ENCODE peak calls at places on chromosome 21, in ten cellular contexts. O is CD8-positive, alpha-beta T cell; S is fibroblast of pulmonary artery; J is SK-N-SH; R is AG04450; G is AG10803; P is adrenal gland; K is heart left ventricle; H is cardiac fibroblast; D is astrocyte of the cerebellum. T is an unnamed sample.

GRCh38 chr21:39479164-39479563 is 27.4 kb downstream of the SH3BGR start:
- DNase-seq in O (no peak), S (no peak), J (no peak), R (no peak), G (no peak), P (no peak), K (no peak), H (no peak), D (no peak), T (no peak)

GRCh38 chr21:37757631-37758376 is 158.5 kb downstream of the KCNJ6 start:
- DNase-seq in O (no peak), S (no peak), J (no peak), R (no peak), G (no peak), P (no peak), K (no peak), H (no peak), D (no peak), T (peak)

GRCh38 chr21:46234436-46234950 is 5.9 kb upstream of the LSS start:
- DNase-seq in O (no peak), S (no peak), J (no peak), R (no peak), G (no peak), P (no peak), K (no peak), H (no peak), D (no peak), T (no peak)

GRCh38 chr21:45478115-45478801 is 64.0 kb downstream of the SLC19A1 start:
- DNase-seq in O (peak), S (peak), J (peak), R (no peak), G (peak), P (peak), K (peak), H (peak), D (peak), T (peak)

GRCh38 chr21:46191257-46191685 is 7.0 kb upstream of the SPATC1L start:
- DNase-seq in O (peak), S (peak), J (peak), R (peak), G (peak), P (peak), K (no peak), H (peak), D (peak), T (peak)

GRCh38 chr21:21463456-21463855 is 465.2 kb downstream of the NCAM2 start:
- DNase-seq in O (no peak), S (peak), J (no peak), R (no peak), G (peak), P (no peak), K (no peak), H (no peak), D (no peak), T (no peak)

GRCh38 chr21:16473965-16474364 is 744.2 kb downstream of the USP25 start:
- DNase-seq in O (no peak), S (peak), J (no peak), R (no peak), G (no peak), P (peak), K (peak), H (no peak), D (peak), T (peak)

GRCh38 chr21:38840456-38841129 is 34.9 kb downstream of the ETS2 start:
- DNase-seq in O (no peak), S (no peak), J (no peak), R (no peak), G (no peak), P (no peak), K (no peak), H (no peak), D (no peak), T (no peak)

GRCh38 chr21:16420086-16420724 is 690.4 kb downstream of the USP25 start:
- DNase-seq in O (no peak), S (peak), J (peak), R (no peak), G (peak), P (peak), K (peak), H (peak), D (peak), T (peak)

GRCh38 chr21:16570196-16570595 is 840.4 kb downstream of the USP25 start:
- DNase-seq in O (no peak), S (no peak), J (no peak), R (no peak), G (no peak), P (no peak), K (no peak), H (peak), D (no peak), T (no peak)

GRCh38 chr21:40143822-40144525 is 276.7 kb downstream of the PCP4 start:
- DNase-seq in O (no peak), S (peak), J (peak), R (no peak), G (peak), P (peak), K (peak), H (peak), D (peak), T (peak)

GRCh38 chr21:32137266-32137665 is 141.6 kb downstream of the MIS18A start:
- DNase-seq in O (no peak), S (no peak), J (no peak), R (no peak), G (no peak), P (no peak), K (no peak), H (no peak), D (no peak), T (no peak)

GRCh38 chr21:46211376-46211775 is 17.2 kb downstream of the LSS start:
- DNase-seq in O (no peak), S (no peak), J (no peak), R (no peak), G (no peak), P (peak), K (no peak), H (no peak), D (no peak), T (no peak)

GRCh38 chr21:35511298-35512162 is 462.4 kb upstream of the RUNX1 start:
- DNase-seq in O (no peak), S (peak), J (no peak), R (no peak), G (peak), P (no peak), K (no peak), H (peak), D (no peak), T (peak)

GRCh38 chr21:46071082-46071481 is 26.8 kb upstream of the COL6A2 start:
- DNase-seq in O (peak), S (no peak), J (no peak), R (no peak), G (no peak), P (no peak), K (no peak), H (no peak), D (no peak), T (no peak)

GRCh38 chr21:32597205-32597604 is 11.9 kb upstream of the TCP10L start:
- DNase-seq in O (no peak), S (peak), J (no peak), R (peak), G (peak), P (no peak), K (no peak), H (peak), D (peak), T (peak)

GRCh38 chr21:30268608-30269197 is 14.0 kb downstream of the KRTAP24-1 start:
- DNase-seq in O (no peak), S (peak), J (peak), R (no peak), G (no peak), P (no peak), K (no peak), H (peak), D (no peak), T (no peak)
- TF ChIP-seq CTCF in O (no peak), S (peak), J (peak), R (no peak), G (no peak), P (no peak), K (no peak), H (no peak), D (peak), T (peak)

DNA sequence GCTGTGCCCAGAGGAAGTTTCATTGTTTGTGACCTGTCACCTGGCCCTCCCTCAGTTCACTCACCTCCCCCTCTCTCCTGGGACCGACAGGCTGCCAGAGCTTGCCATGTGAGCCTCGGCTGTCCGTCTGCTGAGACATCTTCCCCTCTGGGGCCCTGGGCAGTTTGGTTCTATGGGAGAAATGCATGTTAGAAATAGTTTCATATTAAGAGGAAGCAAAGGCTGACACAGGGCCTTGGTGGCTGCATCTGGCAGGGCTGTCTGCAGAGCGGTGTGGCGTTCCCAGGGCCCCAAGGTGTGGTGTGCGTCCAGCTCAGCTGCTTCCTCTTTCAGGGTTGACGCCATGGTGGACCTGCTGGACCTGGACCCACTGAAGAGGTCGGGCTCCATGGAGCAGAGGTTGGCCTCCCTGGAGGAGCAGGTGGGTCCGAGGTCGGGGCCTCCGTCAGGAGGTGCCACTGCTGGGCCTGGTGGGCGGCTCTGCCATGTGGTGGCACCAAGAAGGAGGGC is 31.9 kb upstream of the LRRC3 start:
- DNase-seq in O (no peak), S (no peak), J (no peak), R (no peak), G (no peak), P (peak), K (no peak), H (no peak), D (no peak), T (no peak)
- H3K4me3 ChIP-seq in O (no peak), S (no peak), J (no peak), R (no peak), G (no peak), P (no peak), K (no peak), H (no peak), D (no peak), T (no peak)

DNA sequence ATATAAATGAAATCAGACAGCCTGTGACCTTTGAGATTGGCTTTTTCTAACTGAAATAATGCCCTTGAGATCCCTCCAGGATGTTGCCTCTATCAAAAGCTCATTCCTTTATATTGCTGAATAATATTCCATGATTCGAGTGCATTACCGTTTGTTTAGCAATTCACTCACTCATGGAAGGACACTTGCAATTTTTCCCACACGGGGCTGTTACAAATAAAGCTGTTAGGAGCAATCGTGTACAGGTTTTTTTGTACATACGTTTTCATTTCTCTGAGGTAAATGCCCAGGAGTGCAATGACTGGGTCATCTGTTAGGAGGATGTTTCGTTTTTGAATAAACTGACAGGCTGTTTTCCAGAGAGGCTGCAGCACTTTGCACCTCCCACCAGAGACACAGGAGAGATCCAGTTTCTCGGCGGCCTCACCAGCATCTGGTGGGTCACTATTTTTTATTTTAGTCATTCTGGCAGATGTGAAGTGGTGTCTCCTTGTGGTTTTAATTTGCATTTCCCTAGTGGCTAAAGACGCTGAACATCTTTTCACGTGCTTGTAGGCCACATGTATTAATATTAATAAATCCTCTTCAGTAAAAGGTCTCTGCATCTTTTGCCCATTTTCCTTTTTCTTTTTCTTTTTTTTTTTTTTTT is 11.0 kb downstream of the PRDM15 start:
- DNase-seq in O (no peak), S (no peak), J (no peak), R (no peak), G (peak), P (no peak), K (no peak), H (peak), D (no peak), T (peak)
- TF ChIP-seq CTCF in O (no peak), S (no peak), J (no peak), R (no peak), G (peak), P (no peak), K (no peak), H (no peak), D (no peak), T (no peak)

DNA sequence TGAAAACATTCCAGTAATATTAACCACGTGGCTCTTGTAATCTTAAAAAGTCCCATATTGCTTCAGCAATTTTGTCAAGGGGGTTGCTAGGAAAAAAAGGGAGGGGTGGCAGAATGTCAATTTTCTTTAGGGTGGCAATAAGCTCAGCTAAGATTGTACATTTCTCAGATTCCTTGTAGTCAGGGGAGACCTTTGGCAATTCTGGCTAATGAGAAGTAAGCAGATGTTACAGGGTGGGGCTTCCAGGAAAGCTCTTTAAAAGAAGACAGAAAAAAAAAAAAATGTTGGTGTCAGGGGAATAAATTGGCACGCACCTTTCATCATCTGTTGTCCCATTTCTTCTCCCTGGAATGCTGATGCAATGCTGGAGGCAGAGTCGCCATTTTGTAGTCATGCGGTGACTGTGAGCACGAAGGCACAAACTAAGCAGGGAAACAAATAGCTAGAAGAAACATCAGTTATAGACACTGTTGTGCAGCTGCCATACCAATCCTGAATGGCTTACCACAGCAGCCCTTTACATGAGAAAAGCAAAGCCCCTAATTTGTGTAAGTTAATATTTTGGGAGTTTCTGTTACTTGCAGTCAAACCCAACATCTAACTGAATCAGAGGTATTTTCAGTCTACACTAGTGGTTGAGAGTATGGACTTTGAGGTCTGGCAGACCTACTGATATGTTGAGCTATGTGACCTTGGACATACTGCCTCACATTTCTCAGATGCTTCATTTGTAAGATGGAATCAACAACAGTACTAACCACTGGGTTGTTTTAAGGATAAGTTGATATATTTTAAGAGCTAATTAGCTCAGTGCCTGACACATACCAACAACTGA is 56.0 kb upstream of the MRPS6 start:
- DNase-seq in O (no peak), S (no peak), J (no peak), R (no peak), G (peak), P (no peak), K (no peak), H (peak), D (peak), T (no peak)
- H3K4me3 ChIP-seq in O (no peak), S (no peak), J (no peak), R (no peak), G (no peak), P (no peak), K (no peak), H (no peak), D (no peak), T (no peak)

DNA sequence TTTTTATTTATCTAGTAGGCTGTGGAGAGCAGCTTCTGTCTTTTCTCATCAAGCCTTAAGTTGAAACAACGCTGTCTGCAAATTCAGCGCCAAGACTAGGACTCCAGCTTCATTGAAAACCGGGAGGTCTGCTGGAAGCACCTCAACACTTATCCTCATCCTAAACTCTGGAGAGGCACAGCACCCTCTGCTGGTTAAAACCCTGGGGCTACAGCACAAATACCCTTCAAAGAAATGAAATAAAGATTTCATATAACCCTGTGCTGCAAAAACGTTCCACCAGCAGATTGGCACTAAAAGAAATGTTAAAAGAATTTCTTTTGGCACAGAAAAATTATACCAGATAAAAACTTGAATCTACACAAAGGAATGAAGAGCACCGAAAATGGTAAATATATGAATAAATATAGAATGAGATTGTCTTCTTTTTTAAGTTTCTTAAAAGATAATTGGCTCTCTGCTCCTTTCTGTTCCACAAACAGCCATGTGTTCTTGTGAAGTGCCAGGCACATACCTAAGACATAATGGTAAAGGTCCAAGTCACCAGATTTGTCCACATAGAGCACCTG is 227.7 kb upstream of the SAMSN1 start:
- DNase-seq in O (peak), S (peak), J (peak), R (no peak), G (no peak), P (peak), K (peak), H (peak), D (no peak), T (no peak)
- TF ChIP-seq CTCF in O (peak), S (peak), J (peak), R (no peak), G (peak), P (no peak), K (peak), H (peak), D (peak), T (no peak)

GRCh38 chr21:36698160-36699025 is 522 bp upstream of the SIM2 start:
- DNase-seq in O (no peak), S (no peak), J (peak), R (no peak), G (peak), P (no peak), K (no peak), H (no peak), D (no peak), T (no peak)
- H3K4me3 ChIP-seq in O (no peak), S (no peak), J (no peak), R (no peak), G (peak), P (no peak), K (peak), H (peak), D (peak), T (no peak)

GRCh38 chr21:36587388-36587787 is 107.5 kb upstream of the CLDN14 start:
- DNase-seq in O (no peak), S (no peak), J (no peak), R (no peak), G (no peak), P (no peak), K (no peak), H (peak), D (no peak), T (peak)

GRCh38 chr21:36584980-36585940 is 105.3 kb upstream of the CLDN14 start:
- DNase-seq in O (peak), S (no peak), J (no peak), R (no peak), G (no peak), P (no peak), K (no peak), H (peak), D (no peak), T (no peak)

GRCh38 chr21:36589352-36589971 is 109.5 kb upstream of the SIM2 start:
- DNase-seq in O (no peak), S (peak), J (peak), R (no peak), G (peak), P (peak), K (no peak), H (peak), D (no peak), T (peak)

GRCh38 chr21:36579898-36580297 is 100.0 kb upstream of the CLDN14 start:
- DNase-seq in O (no peak), S (no peak), J (no peak), R (no peak), G (no peak), P (no peak), K (no peak), H (no peak), D (no peak), T (no peak)

GRCh38 chr21:36583591-36583990 is 103.7 kb upstream of the CLDN14 start:
- DNase-seq in O (no peak), S (no peak), J (no peak), R (no peak), G (no peak), P (no peak), K (no peak), H (no peak), D (no peak), T (no peak)
- TF ChIP-seq CTCF in O (no peak), S (no peak), J (no peak), R (no peak), G (no peak), P (no peak), K (no peak), H (no peak), D (no peak), T (no peak)

GRCh38 chr21:28229811-28230210 is 762.9 kb downstream of the LTN1 start:
- DNase-seq in O (no peak), S (peak), J (no peak), R (no peak), G (peak), P (no peak), K (no peak), H (peak), D (no peak), T (peak)
- H3K4me3 ChIP-seq in O (no peak), S (no peak), J (no peak), R (no peak), G (no peak), P (no peak), K (no peak), H (no peak), D (no peak), T (no peak)

GRCh38 chr21:26032263-26032662 is 138.3 kb downstream of the APP start:
- DNase-seq in O (no peak), S (no peak), J (no peak), R (no peak), G (no peak), P (no peak), K (no peak), H (peak), D (no peak), T (no peak)
- TF ChIP-seq CTCF in O (no peak), S (peak), J (peak), R (no peak), G (no peak), P (no peak), K (no peak), H (no peak), D (no peak), T (no peak)

T was measured in foreskin fibroblast.